ENCODE peak calls at places on chromosomes 5 and 9, in ten cellular contexts. H, M, N, V, G, F, B, C, I and T are unnamed samples.

GRCh38 chr9:136619742-136620440 is 42.8 kb upstream of the EGFL7 start:
- DNase-seq in F (no peak), I (no peak), V (no peak), N (peak; percentile 15), H (peak; percentile 50), M (no peak), B (no peak), C (no peak), G (no peak), T (no peak)

GRCh38 chr5:53087171-53087570 is 22.4 kb downstream of the MOCS2 start:
- DNase-seq in N (no peak), F (no peak), M (no peak), B (no peak), H (no peak), V (no peak), I (peak; percentile 12), G (no peak), C (no peak), T (no peak)

GRCh38 chr9:121975801-121976277 is 117.3 kb downstream of the TTLL11 start:
- DNase-seq in G (no peak), V (no peak), B (no peak), N (peak; percentile 18), F (no peak), M (no peak), C (no peak), I (no peak), H (no peak), T (peak; percentile 77)

GRCh38 chr5:57666582-57666981 is 184.0 kb upstream of the ACTBL2 start:
- DNase-seq in C (no peak), H (no peak), M (no peak), F (no peak), B (no peak), N (peak; percentile 37), I (no peak), V (no peak), G (no peak), T (no peak)

GRCh38 chr9:133160742-133161541 is 2.8 kb downstream of the GBGT1 start:
- DNase-seq in N (peak; percentile 85), G (peak; percentile 69), C (peak; percentile 35), V (no peak), M (peak; percentile 20), B (no peak), I (no peak), F (peak; percentile 73), H (peak; percentile 70), T (peak; percentile 89)

GRCh38 chr5:160439205-160439600 is 17.5 kb downstream of the PTTG1 start:
- DNase-seq in N (peak; percentile 83), B (peak; percentile 93), I (peak; percentile 73), H (peak; percentile 82), M (peak; percentile 56), C (peak; percentile 90), G (peak; percentile 86), F (peak; percentile 78), V (peak; percentile 82), T (peak; percentile 91)

GRCh38 chr5:6804766-6805165 is 91.5 kb downstream of the TENT4A start:
- DNase-seq in H (no peak), B (no peak), F (no peak), I (no peak), C (no peak), V (no peak), M (no peak), N (peak; percentile 41), G (no peak), T (no peak)

GRCh38 chr9:127931092-127931881 is 710 bp upstream of the PIP5KL1 start:
- DNase-seq in V (no peak), G (peak; percentile 83), I (no peak), B (no peak), N (peak; percentile 87), C (no peak), F (no peak), M (peak; percentile 42), H (no peak), T (peak; percentile 78)

GRCh38 chr9:108162664-108163063 is 673.1 kb upstream of the KLF4 start:
- DNase-seq in G (no peak), C (no peak), V (no peak), N (peak; percentile 77), I (no peak), H (no peak), B (no peak), F (no peak), M (no peak), T (no peak)

GRCh38 chr9:24011206-24011605 is 185.2 kb upstream of the ELAVL2 start:
- DNase-seq in C (no peak), V (no peak), N (no peak), M (no peak), B (no peak), G (no peak), H (no peak), F (peak; percentile 58), I (no peak), T (no peak)

GRCh38 chr5:20575515-20575914 is 587.5 kb upstream of the CDH18 start:
- DNase-seq in F (no peak), G (no peak), I (no peak), V (no peak), H (no peak), C (no peak), M (no peak), N (no peak), B (no peak), T (no peak)

GRCh38 chr5:93741136-93741811 is at the start of gene POU5F2:
- DNase-seq in V (no peak), G (no peak), B (no peak), I (no peak), H (no peak), F (no peak), M (no peak), N (no peak), C (no peak), T (no peak)

GRCh38 chr5:71719092-71719964 is at the start of gene CARTPT:
- DNase-seq in B (no peak), G (peak; percentile 60), H (no peak), N (no peak), M (peak; percentile 23), C (no peak), V (no peak), I (no peak), F (peak; percentile 10), T (no peak)

GRCh38 chr9:3054017-3054586 is 210.2 kb upstream of the PUM3 start:
- DNase-seq in N (no peak), B (no peak), I (no peak), M (no peak), C (no peak), F (no peak), H (no peak), G (no peak), V (no peak), T (no peak)

GRCh38 chr5:10946050-10946449 is 185.0 kb upstream of the DAP start:
- DNase-seq in N (no peak), I (no peak), H (no peak), B (no peak), G (no peak), F (no peak), M (no peak), C (no peak), V (no peak), T (no peak)

GRCh38 chr5:1732955-1733354 is 66.7 kb downstream of the MRPL36 start:
- DNase-seq in G (no peak), V (no peak), B (no peak), I (no peak), H (no peak), N (no peak), F (no peak), C (no peak), M (no peak), T (no peak)

GRCh38 chr5:180472269-180472668 is 21.9 kb upstream of the CNOT6 start:
- DNase-seq in N (no peak), B (no peak), I (no peak), G (no peak), M (no peak), H (no peak), C (no peak), V (no peak), F (no peak), T (no peak)

GRCh38 chr9:38328765-38329164 is 63.7 kb upstream of the ALDH1B1 start:
- DNase-seq in I (no peak), G (no peak), N (no peak), B (no peak), V (no peak), H (no peak), F (no peak), C (no peak), M (no peak), T (no peak)

GRCh38 chr9:109143881-109144562 is 23.0 kb downstream of the FRRS1L start:
- DNase-seq in M (no peak), I (no peak), V (no peak), C (no peak), B (no peak), G (no peak), F (peak; percentile 18), N (peak; percentile 40), H (no peak), T (no peak)

GRCh38 chr9:6944093-6944551 is 186.3 kb downstream of the KDM4C start:
- DNase-seq in N (peak; percentile 90), F (no peak), M (peak; percentile 62), V (no peak), B (no peak), I (no peak), H (no peak), G (peak; percentile 43), C (no peak), T (no peak)

GRCh38 chr5:41509399-41510175 is 814 bp downstream of the PLCXD3 start:
- DNase-seq in I (no peak), N (no peak), C (no peak), F (no peak), M (no peak), H (no peak), V (no peak), B (no peak), G (peak; percentile 35), T (peak; percentile 59)

GRCh38 chr9:26951794-26952193 is 4.4 kb upstream of the IFT74 start:
- DNase-seq in H (no peak), M (no peak), B (no peak), N (no peak), G (no peak), C (no peak), I (no peak), F (no peak), V (no peak), T (no peak)

GRCh38 chr5:17189381-17190036 is 27.9 kb upstream of the BASP1 start:
- DNase-seq in G (peak; percentile 90), F (peak; percentile 74), H (peak; percentile 75), M (peak; percentile 53), B (no peak), V (peak; percentile 8), I (peak; percentile 11), C (peak; percentile 70), N (peak; percentile 91), T (peak; percentile 81)

GRCh38 chr5:103896593-103896992 is 334.0 kb upstream of the NUDT12 start:
- DNase-seq in G (peak; percentile 88), F (no peak), V (no peak), M (no peak), N (no peak), B (no peak), H (no peak), I (no peak), C (no peak), T (no peak)

GRCh38 chr9:83220737-83221136 is 157.8 kb upstream of the RASEF start:
- DNase-seq in G (no peak), B (no peak), V (no peak), F (no peak), M (no peak), I (no peak), H (no peak), N (peak; percentile 89), C (no peak), T (no peak)

GRCh38 chr9:137299938-137300337 is 2.1 kb downstream of the NRARP start:
- DNase-seq in N (no peak), I (no peak), C (no peak), M (peak; percentile 32), G (peak; percentile 61), F (no peak), B (no peak), V (no peak), H (peak; percentile 28), T (peak; percentile 61)

GRCh38 chr5:167255931-167256330 is 1035.5 kb upstream of the WWC1 start:
- DNase-seq in G (no peak), N (no peak), F (no peak), I (no peak), H (peak; percentile 63), B (no peak), V (no peak), C (no peak), M (no peak), T (no peak)

GRCh38 chr9:89433826-89434225 is 64.1 kb downstream of the SEMA4D start:
- DNase-seq in M (no peak), F (no peak), V (no peak), G (no peak), B (no peak), C (no peak), I (no peak), H (no peak), N (no peak), T (peak; percentile 71)